ENCODE peak calls at places on chromosome 12, in seven cellular contexts. Q, P, T, W, O, Z and V are unnamed samples.
A peak's percentile ranks its signal among the peaks of the same experiment; 100 is the strongest.

GRCh38 chr12:57127710-57128518 is at the start of gene LRP1:
- DNase-seq in Q (peak; percentile 76), P (peak; percentile 91), T (peak; percentile 91), W (peak; percentile 94), O (no peak), Z (peak; percentile 91), V (peak; percentile 81)

GRCh38 chr12:122888232-122888752 is 7.6 kb downstream of the VPS37B start:
- DNase-seq in Q (no peak), P (peak; percentile 37), T (no peak), W (no peak), O (peak; percentile 70), Z (peak; percentile 26), V (peak; percentile 87)

GRCh38 chr12:21985155-21985554 is 43.9 kb upstream of the ABCC9 start:
- DNase-seq in Q (no peak), P (no peak), T (no peak), W (no peak), O (no peak), Z (no peak), V (no peak)

GRCh38 chr12:117486840-117487659 is 125.6 kb upstream of the NOS1 start:
- DNase-seq in Q (no peak), P (peak; percentile 17), T (peak; percentile 58), W (no peak), O (no peak), Z (no peak), V (no peak)

GRCh38 chr12:50506753-50507473 is 2.1 kb downstream of the DIP2B start:
- DNase-seq in Q (no peak), P (no peak), T (no peak), W (no peak), O (no peak), Z (no peak), V (no peak)

GRCh38 chr12:78887444-78887843 is 22.9 kb downstream of the SYT1 start:
- DNase-seq in Q (no peak), P (no peak), T (no peak), W (no peak), O (no peak), Z (no peak), V (no peak)

GRCh38 chr12:3882896-3883564 is 9.8 kb upstream of the PARP11 start:
- DNase-seq in Q (no peak), P (no peak), T (no peak), W (no peak), O (peak; percentile 15), Z (no peak), V (peak; percentile 54)

GRCh38 chr12:106585862-106586534 is 3.2 kb downstream of the RFX4 start:
- DNase-seq in Q (no peak), P (no peak), T (no peak), W (no peak), O (no peak), Z (peak; percentile 93), V (no peak)

GRCh38 chr12:4855121-4855924 is 54.4 kb upstream of the KCNA1 start:
- DNase-seq in Q (peak; percentile 36), P (peak; percentile 35), T (no peak), W (no peak), O (peak; percentile 14), Z (peak; percentile 87), V (peak; percentile 62)

GRCh38 chr12:71397433-71397954 is 42.1 kb upstream of the LGR5 start:
- DNase-seq in Q (no peak), P (no peak), T (no peak), W (no peak), O (no peak), Z (no peak), V (no peak)

GRCh38 chr12:132138941-132139871 is 4.9 kb downstream of the DDX51 start:
- DNase-seq in Q (no peak), P (no peak), T (no peak), W (no peak), O (no peak), Z (no peak), V (no peak)

GRCh38 chr12:53599579-53599978 is 26.6 kb downstream of the ATF7 start:
- DNase-seq in Q (no peak), P (no peak), T (no peak), W (no peak), O (no peak), Z (no peak), V (no peak)

GRCh38 chr12:585062-586061 is 77.9 kb downstream of the NINJ2 start:
- DNase-seq in Q (no peak), P (no peak), T (no peak), W (no peak), O (no peak), Z (no peak), V (no peak)

GRCh38 chr12:2348477-2348852 is 295.7 kb downstream of the CACNA1C start:
- DNase-seq in Q (no peak), P (no peak), T (no peak), W (no peak), O (no peak), Z (no peak), V (no peak)

GRCh38 chr12:120697344-120697743 is 10.4 kb downstream of the MLEC start:
- DNase-seq in Q (no peak), P (no peak), T (no peak), W (no peak), O (no peak), Z (no peak), V (no peak)

GRCh38 chr12:106924458-106924857 is 31.2 kb upstream of the TMEM263 start:
- DNase-seq in Q (no peak), P (no peak), T (no peak), W (no peak), O (no peak), Z (no peak), V (no peak)

GRCh38 chr12:58847876-58848600 is 72.3 kb downstream of the LRIG3 start:
- DNase-seq in Q (no peak), P (no peak), T (no peak), W (no peak), O (no peak), Z (no peak), V (no peak)

GRCh38 chr12:125544979-125545378 is 479.7 kb downstream of the AACS start:
- DNase-seq in Q (no peak), P (no peak), T (no peak), W (no peak), O (no peak), Z (no peak), V (no peak)

GRCh38 chr12:130280226-130280625 is 57.5 kb upstream of the PIWIL1 start:
- DNase-seq in Q (no peak), P (no peak), T (no peak), W (no peak), O (no peak), Z (no peak), V (no peak)

GRCh38 chr12:132018193-132018916 is 68.6 kb downstream of the EP400 start:
- DNase-seq in Q (no peak), P (no peak), T (peak; percentile 21), W (no peak), O (no peak), Z (no peak), V (no peak)

GRCh38 chr12:124636138-124636968 is 68.9 kb upstream of the NCOR2 start:
- DNase-seq in Q (peak; percentile 13), P (no peak), T (peak; percentile 87), W (no peak), O (no peak), Z (no peak), V (peak; percentile 26)

GRCh38 chr12:1083086-1083887 is 92.3 kb downstream of the ERC1 start:
- DNase-seq in Q (no peak), P (no peak), T (no peak), W (no peak), O (no peak), Z (peak; percentile 45), V (no peak)

GRCh38 chr12:94225924-94226630 is 77.7 kb downstream of the PLXNC1 start:
- DNase-seq in Q (no peak), P (no peak), T (no peak), W (no peak), O (no peak), Z (peak; percentile 68), V (no peak)

GRCh38 chr12:100371146-100371545 is 14.3 kb downstream of the SLC17A8 start:
- DNase-seq in Q (no peak), P (no peak), T (no peak), W (no peak), O (no peak), Z (peak; percentile 15), V (no peak)

GRCh38 chr12:119016715-119017114 is 35.4 kb downstream of the SRRM4 start:
- DNase-seq in Q (no peak), P (no peak), T (no peak), W (no peak), O (no peak), Z (no peak), V (no peak)

GRCh38 chr12:2794261-2794735 is 472 bp upstream of the FKBP4 start:
- DNase-seq in Q (no peak), P (no peak), T (no peak), W (no peak), O (no peak), Z (no peak), V (no peak)

GRCh38 chr12:24025153-24025798 is 75.8 kb upstream of the SOX5 start:
- DNase-seq in Q (no peak), P (no peak), T (no peak), W (no peak), O (no peak), Z (peak; percentile 20), V (no peak)

GRCh38 chr12:31002999-31003398 is 70.7 kb upstream of the DDX11 start:
- DNase-seq in Q (no peak), P (no peak), T (no peak), W (no peak), O (no peak), Z (no peak), V (no peak)

GRCh38 chr12:131673519-131674265 is 37.2 kb upstream of the SFSWAP start:
- DNase-seq in Q (no peak), P (no peak), T (peak; percentile 8), W (peak; percentile 27), O (no peak), Z (no peak), V (no peak)

GRCh38 chr12:119050663-119051062 is 69.3 kb downstream of the SRRM4 start:
- DNase-seq in Q (no peak), P (no peak), T (no peak), W (no peak), O (no peak), Z (no peak), V (no peak)

GRCh38 chr12:45666452-45667215 is 62.9 kb upstream of the ARID2 start:
- DNase-seq in Q (no peak), P (no peak), T (no peak), W (no peak), O (no peak), Z (no peak), V (no peak)

GRCh38 chr12:57738661-57739237 is at the start of gene AGAP2:
- DNase-seq in Q (no peak), P (peak; percentile 20), T (no peak), W (no peak), O (no peak), Z (peak; percentile 80), V (no peak)

GRCh38 chr12:45192041-45192695 is 23.7 kb upstream of the ANO6 start:
- DNase-seq in Q (no peak), P (no peak), T (no peak), W (no peak), O (peak; percentile 43), Z (peak; percentile 9), V (no peak)

GRCh38 chr12:68336754-68337343 is 4.7 kb upstream of the MDM1 start:
- DNase-seq in Q (no peak), P (no peak), T (no peak), W (no peak), O (no peak), Z (no peak), V (no peak)

GRCh38 chr12:59929091-59929490 is 333.3 kb downstream of the SLC16A7 start:
- DNase-seq in Q (no peak), P (no peak), T (no peak), W (no peak), O (no peak), Z (no peak), V (no peak)